ENCODE peak calls at places on chromosomes 13 and 19, in eight cellular contexts. T is tibial nerve, X is gastrocnemius medialis, W is ovary, C is body of pancreas, D is H1, B is testis, N is Peyer's patch. Y is an unnamed sample.
A peak's percentile ranks its signal among the peaks of the same experiment; 100 is the strongest.

GRCh38 chr19:32437096-32437495 is 31.5 kb downstream of the DPY19L3 start:
- DNase-seq in T (no peak), X (no peak), W (no peak), C (no peak), D (no peak), B (no peak), N (no peak), Y (no peak)

GRCh38 chr19:46841458-46842083 is 9.1 kb downstream of the AP2S1 start:
- DNase-seq in T (no peak), X (no peak), W (no peak), C (no peak), D (no peak), B (peak; percentile 81), N (peak; percentile 66), Y (no peak)

GRCh38 chr13:49326222-49326917 is 78.6 kb downstream of the CDADC1 start:
- DNase-seq in T (no peak), X (no peak), W (no peak), C (no peak), D (no peak), B (peak; percentile 50), N (no peak), Y (no peak)

GRCh38 chr13:75876371-75877050 is 240.4 kb downstream of the LMO7 start:
- DNase-seq in T (peak; percentile 44), X (peak; percentile 36), W (peak; percentile 35), C (peak; percentile 57), D (peak; percentile 70), B (peak; percentile 79), N (no peak), Y (no peak)

GRCh38 chr19:55581828-55582223 is 1.2 kb upstream of the ZNF579 start:
- DNase-seq in T (no peak), X (no peak), W (no peak), C (peak; percentile 43), D (no peak), B (no peak), N (no peak), Y (no peak)

GRCh38 chr19:3389876-3390361 is 23.5 kb downstream of the NFIC start:
- DNase-seq in T (no peak), X (peak; percentile 86), W (no peak), C (peak; percentile 82), D (peak; percentile 65), B (no peak), N (no peak), Y (no peak)

GRCh38 chr13:113616991-113617749 is 32.6 kb downstream of the TFDP1 start:
- DNase-seq in T (no peak), X (no peak), W (no peak), C (peak; percentile 43), D (no peak), B (no peak), N (no peak), Y (no peak)

GRCh38 chr13:73082471-73082870 is 23.7 kb downstream of the KLF5 start:
- DNase-seq in T (no peak), X (no peak), W (no peak), C (no peak), D (no peak), B (no peak), N (no peak), Y (no peak)

GRCh38 chr13:49791753-49792549 is 531 bp downstream of the KPNA3 start:
- DNase-seq in T (no peak), X (peak; percentile 39), W (peak; percentile 37), C (peak; percentile 32), D (peak; percentile 64), B (peak; percentile 61), N (no peak), Y (peak; percentile 94)

GRCh38 chr13:99796175-99796819 is 175.3 kb downstream of the ZIC5 start:
- DNase-seq in T (no peak), X (no peak), W (no peak), C (no peak), D (peak; percentile 80), B (peak; percentile 23), N (no peak), Y (no peak)

GRCh38 chr13:48500652-48501197 is 32.2 kb downstream of the RCBTB2 start:
- DNase-seq in T (no peak), X (no peak), W (no peak), C (peak; percentile 68), D (no peak), B (no peak), N (no peak), Y (no peak)

GRCh38 chr19:1407662-1408299 is 395 bp downstream of the DAZAP1 start:
- DNase-seq in T (no peak), X (no peak), W (peak; percentile 53), C (no peak), D (no peak), B (no peak), N (no peak), Y (peak; percentile 93)

GRCh38 chr19:15551183-15552004 is 43.1 kb downstream of the CYP4F22 start:
- DNase-seq in T (no peak), X (no peak), W (no peak), C (peak; percentile 19), D (no peak), B (peak; percentile 60), N (peak; percentile 54), Y (peak; percentile 85)

GRCh38 chr19:40805258-40805868 is 6.4 kb downstream of the EGLN2 start:
- DNase-seq in T (no peak), X (no peak), W (peak; percentile 47), C (peak; percentile 83), D (no peak), B (no peak), N (no peak), Y (no peak)

GRCh38 chr13:21691928-21692327 is 21.1 kb downstream of the FGF9 start:
- DNase-seq in T (no peak), X (no peak), W (no peak), C (no peak), D (no peak), B (no peak), N (no peak), Y (no peak)

GRCh38 chr19:12365372-12366162 is at the start of gene ZNF442:
- DNase-seq in T (peak; percentile 97), X (peak; percentile 96), W (peak; percentile 97), C (peak; percentile 98), D (peak; percentile 91), B (peak; percentile 98), N (peak; percentile 91), Y (peak; percentile 95)
- TF ChIP-seq POLR2A in T (peak; percentile 82), X (peak; percentile 81), W (peak; percentile 87), C (peak; percentile 78), D (peak; percentile 74), B (no peak), N (peak; percentile 29), Y (no peak)

GRCh38 chr13:101545521-101545920 is 93.0 kb downstream of the ITGBL1 start:
- DNase-seq in T (no peak), X (no peak), W (no peak), C (no peak), D (no peak), B (no peak), N (no peak), Y (no peak)
- TF ChIP-seq CTCF in T (no peak), X (no peak), W (no peak), C (no peak), D (no peak), B (no peak), N (no peak), Y (no peak)

DNA sequence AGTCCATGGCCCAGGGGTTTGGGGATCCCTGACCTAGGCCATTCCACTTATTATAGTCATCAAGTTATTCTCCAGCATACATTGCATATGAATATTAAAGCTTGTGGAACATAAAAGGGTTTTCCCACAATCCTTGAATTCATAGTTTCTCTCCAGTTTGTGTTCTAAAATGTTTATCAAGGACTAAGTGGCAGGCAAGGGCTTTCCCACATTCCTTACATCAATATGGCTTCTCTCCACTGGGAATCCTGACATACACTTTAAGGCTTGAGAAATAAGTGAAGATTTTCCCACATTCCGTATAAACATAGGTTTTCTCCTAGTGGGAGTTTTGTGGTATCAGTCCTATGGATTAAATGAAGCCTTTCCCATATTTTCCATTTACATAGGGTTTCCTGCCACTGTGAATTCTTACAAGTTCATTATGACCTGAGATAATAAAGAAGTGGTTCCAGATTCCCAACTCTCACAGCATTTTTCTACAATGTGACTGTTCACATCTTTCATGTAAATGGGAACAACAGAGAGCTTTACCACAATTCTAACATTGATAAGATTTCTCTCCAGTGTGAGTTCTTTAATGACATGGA is 14.5 kb downstream of the ZNF426 start:
- DNase-seq in T (no peak), X (no peak), W (no peak), C (no peak), D (no peak), B (no peak), N (no peak), Y (no peak)
- H3K9me3 ChIP-seq in T (peaks cover 40% of the 10 kb centered on the region), X (peaks cover 38% of the 10 kb centered on the region), W (peaks cover 15% of the 10 kb centered on the region), C (peaks cover 7% of the 10 kb centered on the region), D (peaks cover 79% of the 10 kb centered on the region), B (no peaks in the 10 kb centered on the region), N (peaks cover 98% of the 10 kb centered on the region), Y (peaks cover 100% of the 10 kb centered on the region)

GRCh38 chr19:17292301-17293074 is 10.7 kb downstream of the ABHD8 start:
- DNase-seq in T (peak; percentile 48), X (no peak), W (peak; percentile 60), C (peak; percentile 63), D (peak; percentile 98), B (peak; percentile 53), N (peak; percentile 84), Y (peak; percentile 94)
- TF ChIP-seq POLR2A in T (no peak), X (no peak), W (no peak), C (no peak), D (peak; percentile 65), B (no peak), N (no peak), Y (no peak)

DNA sequence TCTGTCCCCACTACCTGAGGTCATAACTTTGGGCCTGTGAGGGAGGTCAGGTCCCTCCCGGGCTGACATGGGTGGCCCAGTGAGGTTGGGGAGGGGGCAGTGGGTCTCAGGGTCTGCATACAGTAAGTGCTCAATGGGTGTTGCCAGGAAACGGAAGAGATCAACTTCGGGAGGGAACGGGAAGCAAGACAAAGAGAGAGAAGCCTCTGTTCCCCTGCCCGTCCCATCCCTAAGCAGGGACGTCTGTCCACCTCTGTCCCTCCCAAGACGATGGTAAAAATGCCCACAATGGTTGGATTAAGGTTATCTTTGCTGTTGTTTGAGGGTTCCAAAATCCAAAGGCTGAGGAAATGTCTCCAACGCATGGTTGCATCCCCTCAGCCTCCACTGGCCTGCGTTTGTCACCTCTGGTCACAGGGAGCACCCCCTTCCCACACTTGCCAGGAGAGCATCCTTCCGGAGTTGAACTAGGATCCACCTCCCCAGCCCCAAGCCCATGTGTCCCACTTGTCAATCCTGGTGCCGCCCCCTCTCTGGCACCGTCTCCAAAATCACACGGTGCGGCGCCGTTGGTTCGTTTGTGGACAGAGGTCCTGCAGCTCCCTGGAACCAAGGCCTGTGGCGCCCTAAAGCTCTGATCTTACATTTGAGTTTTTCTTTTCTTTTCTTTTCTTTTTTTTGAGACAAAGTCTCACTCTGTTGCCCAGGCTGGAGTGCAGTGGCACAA is 774 bp upstream of the HOMER3 start:
- DNase-seq in T (no peak), X (no peak), W (no peak), C (no peak), D (peak; percentile 59), B (no peak), N (no peak), Y (no peak)
- TF ChIP-seq CTCF in T (no peak), X (no peak), W (no peak), C (no peak), D (no peak), B (no peak), N (no peak), Y (no peak)

DNA sequence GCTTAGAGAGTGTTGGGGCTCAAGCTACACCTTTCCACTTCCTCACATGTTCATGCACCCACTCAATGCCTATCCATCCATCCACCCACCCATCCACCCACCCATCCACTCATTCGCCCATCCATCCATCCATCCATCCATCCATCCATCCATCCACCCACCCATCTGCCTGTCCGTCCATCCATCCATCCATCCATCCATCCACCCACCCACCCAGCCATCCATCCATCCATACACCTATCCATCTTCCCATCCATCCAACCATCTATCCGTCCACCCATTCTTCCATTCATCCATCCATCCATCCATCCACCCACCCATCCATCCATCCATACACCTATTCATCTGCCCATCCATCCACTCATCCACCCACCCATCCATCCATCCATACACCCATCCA is 13.1 kb upstream of the HOMER3 start:
- DNase-seq in T (no peak), X (no peak), W (no peak), C (no peak), D (no peak), B (no peak), N (no peak), Y (no peak)
- H3K9me3 ChIP-seq in T (no peaks in the 10 kb centered on the region), X (no peaks in the 10 kb centered on the region), W (no peaks in the 10 kb centered on the region), C (no peaks in the 10 kb centered on the region), D (no peaks in the 10 kb centered on the region), B (no peaks in the 10 kb centered on the region), N (no peaks in the 10 kb centered on the region), Y (no peaks in the 10 kb centered on the region)

Y was measured in spleen.